ENCODE peak calls at places on chromosome 4, in four cellular contexts. One of them, this sample, is unnamed.

GRCh38 chr4:169099775-169100180 is 89.7 kb upstream of the CBR4 start:
- DNase-seq in DMS153: no peak
- DNase-seq in LoVo: no peak
- DNase-seq in left colon: no peak
- DNase-seq in this sample: no peak

GRCh38 chr4:75672461-75673026 is 667 bp downstream of the G3BP2 start:
- DNase-seq in DMS153: no peak
- DNase-seq in LoVo: peak; percentile 44
- DNase-seq in left colon: peak; percentile 76
- DNase-seq in this sample: peak; percentile 69

GRCh38 chr4:66091801-66092200 is 421.5 kb upstream of the EPHA5 start:
- DNase-seq in DMS153: no peak
- DNase-seq in LoVo: no peak
- DNase-seq in left colon: no peak
- DNase-seq in this sample: no peak

GRCh38 chr4:53800741-53801140 is 209.5 kb upstream of the LNX1 start:
- DNase-seq in DMS153: no peak
- DNase-seq in LoVo: no peak
- DNase-seq in left colon: no peak
- DNase-seq in this sample: no peak

GRCh38 chr4:54882616-54883015 is 224.9 kb downstream of the KIT start:
- DNase-seq in DMS153: no peak
- DNase-seq in LoVo: no peak
- DNase-seq in left colon: no peak
- DNase-seq in this sample: no peak

GRCh38 chr4:145937990-145938611 is 522 bp downstream of the ZNF827 start:
- DNase-seq in DMS153: no peak
- DNase-seq in LoVo: peak; percentile 30
- DNase-seq in left colon: peak; percentile 32
- DNase-seq in this sample: peak; percentile 27

GRCh38 chr4:130559268-130559667 is 1463.3 kb downstream of the C4orf33 start:
- DNase-seq in DMS153: no peak
- DNase-seq in LoVo: no peak
- DNase-seq in left colon: no peak
- DNase-seq in this sample: no peak

GRCh38 chr4:73764513-73764912 is 24.1 kb downstream of the CXCL8 start:
- DNase-seq in DMS153: no peak
- DNase-seq in LoVo: no peak
- DNase-seq in left colon: no peak
- DNase-seq in this sample: no peak

GRCh38 chr4:74531952-74532794 is 87.2 kb downstream of the AREG start:
- DNase-seq in DMS153: peak; percentile 38
- DNase-seq in LoVo: peak; percentile 88
- DNase-seq in left colon: no peak
- DNase-seq in this sample: peak; percentile 52

GRCh38 chr4:124872659-124873058 is 160.1 kb upstream of the ANKRD50 start:
- DNase-seq in DMS153: no peak
- DNase-seq in LoVo: no peak
- DNase-seq in left colon: no peak
- DNase-seq in this sample: no peak

GRCh38 chr4:151666501-151666900 is 94.3 kb downstream of the GATB start:
- DNase-seq in DMS153: no peak
- DNase-seq in LoVo: no peak
- DNase-seq in left colon: no peak
- DNase-seq in this sample: no peak

GRCh38 chr4:111283066-111283677 is 660.3 kb upstream of the PITX2 start:
- DNase-seq in DMS153: no peak
- DNase-seq in LoVo: peak; percentile 65
- DNase-seq in left colon: peak; percentile 24
- DNase-seq in this sample: peak; percentile 9